ENCODE peak calls at places on chromosome 7, in nine cellular contexts. L is CD8-positive, alpha-beta memory T cell; U is ovary; O is HL-60; V is cardiac muscle cell; Z is mucosa of descending colon; B is AG10803; R is HFF-Myc; M is RWPE2. T is an unnamed sample.

GRCh38 chr7:83562960-83563359 is 86.0 kb downstream of the SEMA3E start:
- DNase-seq in L (no peak), U (no peak), O (no peak), V (no peak), Z (no peak), B (no peak), R (no peak), M (no peak), T (no peak)

GRCh38 chr7:131604841-131605279 is 48.4 kb upstream of the PODXL start:
- DNase-seq in L (no peak), U (no peak), O (no peak), V (no peak), Z (no peak), B (peak), R (peak), M (no peak), T (no peak)

GRCh38 chr7:24573008-24573553 is at the start of gene PALS2:
- DNase-seq in L (peak), U (peak), O (peak), V (peak), Z (peak), B (peak), R (no peak), M (peak), T (peak)

GRCh38 chr7:150317748-150318444 is 5.3 kb upstream of the LRRC61 start:
- DNase-seq in L (no peak), U (no peak), O (no peak), V (no peak), Z (no peak), B (peak), R (no peak), M (no peak), T (no peak)

GRCh38 chr7:99381664-99382075 is 7.1 kb downstream of the ARPC1B start:
- DNase-seq in L (no peak), U (no peak), O (no peak), V (no peak), Z (no peak), B (no peak), R (no peak), M (no peak), T (no peak)

GRCh38 chr7:97835296-97836138 is 36.7 kb downstream of the ASNS start:
- DNase-seq in L (peak), U (peak), O (peak), V (peak), Z (peak), B (peak), R (peak), M (no peak), T (peak)

GRCh38 chr7:142864980-142865747 is 10.3 kb downstream of the EPHB6 start:
- DNase-seq in L (no peak), U (no peak), O (no peak), V (no peak), Z (no peak), B (no peak), R (no peak), M (no peak), T (no peak)

GRCh38 chr7:1402110-1402790 is 57.0 kb downstream of the MICALL2 start:
- DNase-seq in L (no peak), U (no peak), O (no peak), V (no peak), Z (no peak), B (no peak), R (no peak), M (no peak), T (no peak)

GRCh38 chr7:30521532-30521931 is 16.9 kb upstream of the GGCT start:
- DNase-seq in L (no peak), U (no peak), O (no peak), V (no peak), Z (peak), B (peak), R (no peak), M (no peak), T (peak)

GRCh38 chr7:41374150-41374848 is 328.6 kb downstream of the INHBA start:
- DNase-seq in L (no peak), U (no peak), O (no peak), V (no peak), Z (no peak), B (no peak), R (no peak), M (no peak), T (no peak)

GRCh38 chr7:22666732-22667131 is 60.3 kb upstream of the IL6 start:
- DNase-seq in L (no peak), U (no peak), O (no peak), V (no peak), Z (no peak), B (peak), R (no peak), M (no peak), T (no peak)

GRCh38 chr7:148711191-148712102 is 12.7 kb downstream of the CUL1 start:
- DNase-seq in L (no peak), U (no peak), O (no peak), V (no peak), Z (no peak), B (no peak), R (no peak), M (no peak), T (no peak)

GRCh38 chr7:5755704-5756131 is 25.7 kb downstream of the RNF216 start:
- DNase-seq in L (no peak), U (no peak), O (peak), V (no peak), Z (no peak), B (peak), R (peak), M (no peak), T (no peak)

GRCh38 chr7:149720372-149721083 is 52.9 kb downstream of the ZNF467 start:
- DNase-seq in L (no peak), U (no peak), O (no peak), V (no peak), Z (no peak), B (no peak), R (no peak), M (peak), T (no peak)

GRCh38 chr7:151615058-151615457 is 95.4 kb upstream of the RHEB start:
- DNase-seq in L (no peak), U (no peak), O (no peak), V (no peak), Z (no peak), B (no peak), R (no peak), M (no peak), T (no peak)

GRCh38 chr7:28853834-28854749 is 104.0 kb downstream of the TRIL start:
- DNase-seq in L (peak), U (peak), O (peak), V (peak), Z (peak), B (peak), R (no peak), M (peak), T (peak)

GRCh38 chr7:16743207-16743606 is 10.3 kb upstream of the TSPAN13 start:
- DNase-seq in L (no peak), U (no peak), O (no peak), V (no peak), Z (no peak), B (peak), R (peak), M (no peak), T (no peak)

GRCh38 chr7:140485463-140486265 is 6.4 kb upstream of the MKRN1 start:
- DNase-seq in L (no peak), U (no peak), O (no peak), V (no peak), Z (peak), B (no peak), R (no peak), M (no peak), T (no peak)

GRCh38 chr7:92293887-92294616 is 48.3 kb downstream of the ANKIB1 start:
- DNase-seq in L (no peak), U (no peak), O (no peak), V (no peak), Z (no peak), B (no peak), R (no peak), M (no peak), T (no peak)

GRCh38 chr7:159070422-159071148 is 74.1 kb downstream of the VIPR2 start:
- DNase-seq in L (no peak), U (no peak), O (no peak), V (no peak), Z (no peak), B (no peak), R (no peak), M (no peak), T (no peak)

GRCh38 chr7:104341545-104341944 is 13.1 kb downstream of the LHFPL3 start:
- DNase-seq in L (no peak), U (no peak), O (no peak), V (peak), Z (no peak), B (no peak), R (no peak), M (no peak), T (no peak)

GRCh38 chr7:98956469-98956868 is 78.1 kb downstream of the TRRAP start:
- DNase-seq in L (no peak), U (no peak), O (no peak), V (no peak), Z (no peak), B (peak), R (peak), M (no peak), T (no peak)

GRCh38 chr7:28806841-28807240 is 151.3 kb downstream of the TRIL start:
- DNase-seq in L (no peak), U (no peak), O (no peak), V (no peak), Z (no peak), B (peak), R (no peak), M (no peak), T (no peak)

GRCh38 chr7:14144109-14144508 is 154.6 kb upstream of the ETV1 start:
- DNase-seq in L (no peak), U (no peak), O (no peak), V (no peak), Z (no peak), B (no peak), R (no peak), M (no peak), T (no peak)

GRCh38 chr7:85774931-85775330 is 588.1 kb upstream of the SEMA3D start:
- DNase-seq in L (no peak), U (no peak), O (no peak), V (no peak), Z (no peak), B (no peak), R (no peak), M (no peak), T (no peak)

GRCh38 chr7:23404546-23405239 is 65.6 kb downstream of the IGF2BP3 start:
- DNase-seq in L (no peak), U (no peak), O (no peak), V (no peak), Z (no peak), B (no peak), R (no peak), M (no peak), T (no peak)

GRCh38 chr7:16661924-16662323 is 15.9 kb downstream of the BZW2 start:
- DNase-seq in L (no peak), U (no peak), O (no peak), V (peak), Z (no peak), B (no peak), R (no peak), M (no peak), T (no peak)

GRCh38 chr7:116776610-116777289 is 85.6 kb upstream of the CAPZA2 start:
- DNase-seq in L (no peak), U (no peak), O (no peak), V (no peak), Z (no peak), B (peak), R (peak), M (no peak), T (no peak)

GRCh38 chr7:43039346-43039745 is 73.1 kb upstream of the HECW1 start:
- DNase-seq in L (no peak), U (no peak), O (no peak), V (no peak), Z (no peak), B (peak), R (peak), M (no peak), T (no peak)

GRCh38 chr7:158246960-158247673 is 340.5 kb downstream of the PTPRN2 start:
- DNase-seq in L (no peak), U (no peak), O (no peak), V (no peak), Z (no peak), B (no peak), R (no peak), M (no peak), T (no peak)

GRCh38 chr7:157445956-157446295 is 109.1 kb downstream of the DNAJB6 start:
- DNase-seq in L (no peak), U (no peak), O (no peak), V (no peak), Z (no peak), B (no peak), R (no peak), M (peak), T (no peak)

GRCh38 chr7:12895296-12895695 is 207.9 kb downstream of the ARL4A start:
- DNase-seq in L (no peak), U (no peak), O (no peak), V (no peak), Z (no peak), B (peak), R (no peak), M (no peak), T (no peak)

GRCh38 chr7:140304071-140304799 is 94.1 kb downstream of the SLC37A3 start:
- DNase-seq in L (peak), U (no peak), O (no peak), V (no peak), Z (peak), B (peak), R (peak), M (no peak), T (no peak)

GRCh38 chr7:158272509-158273137 is 315.0 kb downstream of the PTPRN2 start:
- DNase-seq in L (no peak), U (no peak), O (no peak), V (no peak), Z (no peak), B (no peak), R (no peak), M (peak), T (no peak)

GRCh38 chr7:657565-658119 is 68.9 kb upstream of the DNAAF5 start:
- DNase-seq in L (no peak), U (no peak), O (no peak), V (peak), Z (no peak), B (peak), R (no peak), M (no peak), T (peak)

GRCh38 chr7:39919646-39920045 is 30.4 kb upstream of the CDK13 start:
- DNase-seq in L (no peak), U (no peak), O (no peak), V (no peak), Z (no peak), B (no peak), R (no peak), M (no peak), T (no peak)

DNA sequence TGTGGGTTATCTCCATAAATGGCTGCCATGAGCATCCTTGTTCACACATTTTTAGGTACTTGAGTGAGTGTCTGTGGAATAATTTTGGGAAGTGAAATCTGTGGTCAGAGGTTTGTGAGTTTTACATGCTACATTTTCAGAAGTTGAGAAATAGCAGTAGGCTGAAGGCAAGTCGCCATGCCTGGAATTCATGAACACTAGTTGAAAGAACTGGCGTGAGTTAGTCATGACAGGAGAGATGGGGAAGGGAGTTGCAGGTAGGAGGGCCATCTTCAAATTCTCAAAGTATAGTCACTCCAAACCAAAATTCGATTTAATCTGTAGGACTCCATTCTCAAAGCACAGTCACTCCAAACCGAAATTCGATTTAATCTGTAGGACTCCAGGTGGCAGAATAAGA is 89.6 kb downstream of the EGFR start:
- DNase-seq in L (no peak), U (no peak), O (no peak), V (no peak), Z (no peak), B (peak), R (no peak), M (no peak), T (no peak)
- H3K4me3 ChIP-seq in L (no peak), U (no peak), O (no peak), V (no peak), Z (no peak), B (no peak), R (no peak), M (no peak), T (no peak)

DNA sequence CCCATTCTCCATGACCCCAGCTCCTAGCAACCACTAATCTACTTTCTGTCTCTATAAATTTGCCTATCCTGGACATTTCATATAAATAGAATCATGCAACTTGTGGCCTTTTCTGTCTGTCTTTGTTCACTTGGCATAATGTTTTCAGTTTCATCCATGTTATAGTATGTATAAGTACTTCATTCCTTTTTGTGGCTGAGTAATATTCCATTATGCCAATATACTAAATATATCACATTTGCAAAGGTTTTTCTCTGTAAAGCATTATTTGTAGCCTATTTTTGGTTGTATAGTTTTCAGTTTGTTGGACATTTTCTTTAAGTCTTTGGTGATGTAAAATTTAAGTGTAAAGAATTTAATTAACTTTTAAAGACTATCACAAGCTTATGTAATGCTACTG is 2.2 kb downstream of the PTPRZ1 start:
- DNase-seq in L (no peak), U (no peak), O (no peak), V (no peak), Z (no peak), B (no peak), R (no peak), M (no peak), T (no peak)
- H3K4me3 ChIP-seq in L (no peak), U (no peak), O (no peak), V (no peak), Z (no peak), B (no peak), R (no peak), M (no peak), T (no peak)

GRCh38 chr7:50504646-50505546 is 54.7 kb upstream of the FIGNL1 start:
- DNase-seq in L (no peak), U (no peak), O (no peak), V (no peak), Z (no peak), B (peak), R (no peak), M (no peak), T (no peak)
- H3K4me3 ChIP-seq in L (no peak), U (no peak), O (no peak), V (no peak), Z (no peak), B (no peak), R (no peak), M (no peak), T (no peak)

GRCh38 chr7:126755381-126755780 is 497.4 kb downstream of the GRM8 start:
- DNase-seq in L (no peak), U (no peak), O (no peak), V (no peak), Z (no peak), B (no peak), R (no peak), M (no peak), T (no peak)

DNA sequence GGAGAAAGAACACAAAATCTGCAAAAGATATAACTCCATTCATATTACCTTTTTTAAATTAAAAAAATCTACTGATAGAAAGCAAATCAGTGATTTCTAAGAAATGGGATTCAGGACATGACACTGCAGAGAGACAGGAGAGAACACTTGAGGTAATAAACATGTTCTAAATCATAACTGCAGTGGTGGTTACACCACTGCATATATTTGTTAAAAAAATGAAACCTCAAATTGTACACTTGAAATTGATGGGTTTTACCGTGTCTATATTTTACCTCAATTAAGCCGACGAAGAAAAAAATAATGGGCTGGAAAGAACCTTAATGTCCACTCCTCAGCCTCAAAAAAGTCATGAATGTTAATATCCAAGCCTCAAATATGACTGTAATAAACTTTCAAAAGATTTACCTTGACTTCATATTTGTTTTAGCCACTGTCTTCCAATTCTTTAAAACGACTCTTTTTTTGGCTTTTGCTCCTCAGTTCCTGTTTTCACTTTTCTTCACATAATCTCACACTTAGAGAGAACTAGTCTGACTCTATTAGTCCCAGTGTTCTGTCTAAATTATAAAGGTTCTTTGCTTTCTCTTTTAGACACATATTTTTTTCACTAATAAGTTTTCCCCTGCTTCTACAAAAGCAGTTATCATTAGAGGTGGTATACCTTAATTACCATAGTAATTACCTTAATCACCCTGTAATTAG is 502.4 kb downstream of the GRM8 start:
- DNase-seq in L (no peak), U (no peak), O (no peak), V (no peak), Z (no peak), B (no peak), R (no peak), M (no peak), T (no peak)
- H3K4me3 ChIP-seq in L (no peak), U (no peak), O (no peak), V (no peak), Z (no peak), B (no peak), R (no peak), M (no peak), T (no peak)

GRCh38 chr7:87154569-87154968 is 2.3 kb downstream of the DMTF1 start:
- DNase-seq in L (no peak), U (no peak), O (no peak), V (no peak), Z (no peak), B (no peak), R (no peak), M (no peak), T (no peak)

GRCh38 chr7:87152897-87153641 is 816 bp downstream of the DMTF1 start:
- DNase-seq in L (no peak), U (peak), O (no peak), V (peak), Z (peak), B (peak), R (no peak), M (no peak), T (peak)

GRCh38 chr7:87156709-87157108 is 4.5 kb downstream of the DMTF1 start:
- DNase-seq in L (no peak), U (no peak), O (no peak), V (no peak), Z (no peak), B (no peak), R (no peak), M (no peak), T (no peak)

GRCh38 chr7:87154166-87154565 is 1.9 kb downstream of the DMTF1 start:
- DNase-seq in L (no peak), U (no peak), O (no peak), V (no peak), Z (no peak), B (no peak), R (no peak), M (no peak), T (no peak)

DNA sequence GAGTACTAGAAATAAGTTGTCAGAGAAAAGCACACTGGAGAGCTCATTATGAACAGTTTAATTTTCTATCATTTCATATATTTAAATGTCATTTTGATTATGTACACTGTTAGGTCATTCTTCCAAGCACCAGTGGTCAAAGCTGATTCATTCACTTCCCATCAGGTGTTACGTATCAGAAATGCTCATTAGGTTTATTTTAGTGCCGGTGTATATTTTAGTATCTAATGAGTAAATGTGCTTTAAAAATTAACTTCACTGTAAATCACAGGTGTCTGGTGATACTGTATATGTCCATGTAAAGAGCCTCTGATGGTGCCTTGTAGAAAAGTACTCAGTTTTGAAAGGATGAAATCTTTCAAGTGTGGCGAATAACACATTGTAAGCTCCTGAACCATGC is 3.5 kb downstream of the DMTF1 start:
- DNase-seq in L (no peak), U (no peak), O (no peak), V (no peak), Z (no peak), B (no peak), R (no peak), M (no peak), T (no peak)
- H3K4me3 ChIP-seq in L (no peak), U (no peak), O (no peak), V (no peak), Z (no peak), B (no peak), R (no peak), M (no peak), T (no peak)

T was measured in uterus.